ENCODE peak calls at places on chromosomes 13 and 19, in seven cellular contexts. C is AG04450, H is endothelial cell of umbilical vein, Z is tibial artery, B is uterus, A is aorta, F is heart left ventricle. Y is an unnamed sample. For H3K27me3, the result is how much of the 10 kb centered on the place peaks cover.

GRCh38 chr19:50447053-50447452 is 14.4 kb downstream of the MYBPC2 start:
- DNase-seq in C (no peak), H (no peak), Z (no peak), B (no peak), A (no peak), F (no peak), Y (no peak)

GRCh38 chr19:53511933-53512374 is 26.0 kb upstream of the ZNF331 start:
- DNase-seq in C (peak), H (peak), Z (peak), B (peak), A (peak), F (peak), Y (peak)

GRCh38 chr19:17766543-17767131 is 15.4 kb downstream of the FCHO1 start:
- DNase-seq in C (peak), H (peak), Z (peak), B (peak), A (peak), F (peak), Y (peak)

GRCh38 chr19:46480409-46480808 is 9.0 kb upstream of the PNMA8A start:
- DNase-seq in C (peak), H (peak), Z (no peak), B (peak), A (peak), F (peak), Y (no peak)

GRCh38 chr19:47613165-47614146 is 4.5 kb downstream of the BICRA start:
- DNase-seq in C (peak), H (peak), Z (no peak), B (peak), A (no peak), F (no peak), Y (no peak)

GRCh38 chr19:47272448-47273312 is 2.0 kb upstream of the INAFM1 start:
- DNase-seq in C (no peak), H (no peak), Z (peak), B (peak), A (peak), F (peak), Y (peak)

GRCh38 chr13:83780201-83780600 is 102.1 kb downstream of the SLITRK1 start:
- DNase-seq in C (no peak), H (no peak), Z (no peak), B (no peak), A (no peak), F (no peak), Y (peak)

GRCh38 chr13:24212674-24213073 is 52.2 kb downstream of the SPATA13 start:
- DNase-seq in C (no peak), H (no peak), Z (no peak), B (no peak), A (no peak), F (no peak), Y (no peak)

GRCh38 chr19:2176336-2176994 is 12.7 kb downstream of the DOT1L start:
- DNase-seq in C (no peak), H (no peak), Z (no peak), B (no peak), A (no peak), F (no peak), Y (no peak)

GRCh38 chr19:8528500-8528899 is 14.5 kb upstream of the ZNF414 start:
- DNase-seq in C (no peak), H (no peak), Z (no peak), B (no peak), A (no peak), F (no peak), Y (no peak)

GRCh38 chr13:34507630-34508029 is 434.4 kb upstream of the NBEA start:
- DNase-seq in C (no peak), H (no peak), Z (no peak), B (no peak), A (no peak), F (no peak), Y (no peak)

GRCh38 chr19:38727868-38728660 is 16.2 kb downstream of the CAPN12 start:
- DNase-seq in C (no peak), H (no peak), Z (no peak), B (peak), A (no peak), F (peak), Y (no peak)

GRCh38 chr19:19021115-19021514 is 12.2 kb downstream of the SUGP2 start:
- DNase-seq in C (peak), H (no peak), Z (no peak), B (no peak), A (no peak), F (no peak), Y (no peak)

GRCh38 chr19:2462635-2463421 is 6.1 kb upstream of the LMNB2 start:
- DNase-seq in C (peak), H (peak), Z (peak), B (peak), A (peak), F (peak), Y (peak)

GRCh38 chr13:21573920-21574712 is 29.9 kb downstream of the MICU2 start:
- DNase-seq in C (no peak), H (no peak), Z (no peak), B (no peak), A (no peak), F (no peak), Y (no peak)

GRCh38 chr19:17448190-17448967 is at the start of gene TMEM221:
- DNase-seq in C (no peak), H (no peak), Z (peak), B (peak), A (peak), F (peak), Y (no peak)

GRCh38 chr13:40401911-40402776 is 264.3 kb downstream of the FOXO1 start:
- DNase-seq in C (peak), H (peak), Z (peak), B (peak), A (peak), F (peak), Y (peak)

GRCh38 chr19:33280351-33280921 is 21.9 kb downstream of the CEBPA start:
- DNase-seq in C (no peak), H (no peak), Z (no peak), B (no peak), A (peak), F (no peak), Y (no peak)

GRCh38 chr19:30158893-30159245 is 213.3 kb upstream of the ZNF536 start:
- DNase-seq in C (no peak), H (no peak), Z (no peak), B (no peak), A (no peak), F (no peak), Y (no peak)

GRCh38 chr13:24605923-24606372 is 74.3 kb upstream of the ATP12A start:
- DNase-seq in C (no peak), H (no peak), Z (no peak), B (no peak), A (no peak), F (no peak), Y (no peak)

GRCh38 chr19:12117203-12117970 is 22.8 kb downstream of the ZNF20 start:
- DNase-seq in C (no peak), H (no peak), Z (no peak), B (no peak), A (no peak), F (no peak), Y (no peak)

GRCh38 chr19:11137542-11138384 is 17.8 kb downstream of the SPC24 start:
- DNase-seq in C (peak), H (peak), Z (peak), B (peak), A (peak), F (peak), Y (peak)

GRCh38 chr19:4910594-4911273 is 1.4 kb downstream of the UHRF1 start:
- DNase-seq in C (no peak), H (peak), Z (no peak), B (no peak), A (no peak), F (peak), Y (peak)

GRCh38 chr19:10228925-10229324 is 2.2 kb downstream of the S1PR2 start:
- DNase-seq in C (no peak), H (peak), Z (no peak), B (peak), A (no peak), F (no peak), Y (peak)

GRCh38 chr13:45316996-45317395 is 24.0 kb downstream of the TPT1 start:
- DNase-seq in C (no peak), H (no peak), Z (no peak), B (no peak), A (no peak), F (no peak), Y (no peak)

GRCh38 chr13:34817246-34817645 is 124.8 kb upstream of the NBEA start:
- DNase-seq in C (no peak), H (no peak), Z (no peak), B (no peak), A (no peak), F (no peak), Y (no peak)

GRCh38 chr19:2064395-2064787 is 13.3 kb upstream of the MKNK2 start:
- DNase-seq in C (no peak), H (no peak), Z (no peak), B (no peak), A (no peak), F (no peak), Y (no peak)

GRCh38 chr13:23794267-23795161 is 94.7 kb downstream of the MIPEP start:
- DNase-seq in C (peak), H (peak), Z (no peak), B (no peak), A (no peak), F (no peak), Y (no peak)

GRCh38 chr19:39517432-39517831 is 2.5 kb downstream of the SELENOV start:
- DNase-seq in C (no peak), H (no peak), Z (no peak), B (no peak), A (peak), F (no peak), Y (no peak)

GRCh38 chr19:29748996-29749395 is 33.9 kb upstream of the C19orf12 start:
- DNase-seq in C (no peak), H (no peak), Z (no peak), B (no peak), A (no peak), F (no peak), Y (no peak)

GRCh38 chr19:33393286-33394005 is 19.9 kb downstream of the CEBPG start:
- DNase-seq in C (no peak), H (no peak), Z (peak), B (no peak), A (peak), F (peak), Y (no peak)

GRCh38 chr19:47226426-47227346 is 4.3 kb downstream of the BBC3 start:
- DNase-seq in C (no peak), H (peak), Z (peak), B (peak), A (peak), F (peak), Y (peak)

GRCh38 chr13:102392810-102393209 is 9.0 kb downstream of the FGF14 start:
- DNase-seq in C (no peak), H (no peak), Z (no peak), B (no peak), A (no peak), F (no peak), Y (no peak)

GRCh38 chr19:4038661-4039096 is 28.0 kb downstream of the ZBTB7A start:
- DNase-seq in C (no peak), H (no peak), Z (no peak), B (no peak), A (no peak), F (no peak), Y (no peak)

GRCh38 chr13:51453308-51453958 is 597 bp upstream of the INTS6 start:
- DNase-seq in C (no peak), H (no peak), Z (peak), B (peak), A (peak), F (peak), Y (peak)

GRCh38 chr19:49844138-49844740 is 6.7 kb upstream of the PTOV1 start:
- DNase-seq in C (no peak), H (no peak), Z (no peak), B (no peak), A (no peak), F (no peak), Y (no peak)

GRCh38 chr19:29873024-29873800 is 61.4 kb downstream of the CCNE1 start:
- DNase-seq in C (no peak), H (no peak), Z (no peak), B (peak), A (peak), F (peak), Y (peak)

GRCh38 chr13:101434486-101434885 is 18.0 kb upstream of the ITGBL1 start:
- DNase-seq in C (no peak), H (no peak), Z (no peak), B (no peak), A (no peak), F (no peak), Y (no peak)

GRCh38 chr13:51912091-51912490 is 50.3 kb downstream of the CCDC70 start:
- DNase-seq in C (no peak), H (no peak), Z (no peak), B (no peak), A (no peak), F (no peak), Y (peak)

DNA sequence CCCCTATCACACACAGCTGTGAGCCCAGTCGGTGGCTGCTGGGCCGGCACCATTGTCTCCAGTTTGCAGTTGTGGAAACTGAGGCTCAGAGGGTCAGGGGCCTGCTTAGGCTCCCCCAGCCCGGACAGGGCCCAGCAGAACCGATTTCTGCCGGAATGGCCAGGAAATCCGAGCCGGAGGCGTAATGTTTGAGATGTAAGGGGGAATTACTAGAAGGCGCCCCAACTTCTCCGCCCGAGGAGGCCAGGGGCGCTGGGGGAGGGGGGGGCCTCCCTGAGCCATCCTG is 962 bp downstream of the KISS1R start:
- DNase-seq in C (no peak), H (no peak), Z (no peak), B (no peak), A (no peak), F (no peak), Y (no peak)
- H3K4me3 ChIP-seq in C (no peak), H (no peak), Z (no peak), B (no peak), A (no peak), F (peak), Y (no peak)

DNA sequence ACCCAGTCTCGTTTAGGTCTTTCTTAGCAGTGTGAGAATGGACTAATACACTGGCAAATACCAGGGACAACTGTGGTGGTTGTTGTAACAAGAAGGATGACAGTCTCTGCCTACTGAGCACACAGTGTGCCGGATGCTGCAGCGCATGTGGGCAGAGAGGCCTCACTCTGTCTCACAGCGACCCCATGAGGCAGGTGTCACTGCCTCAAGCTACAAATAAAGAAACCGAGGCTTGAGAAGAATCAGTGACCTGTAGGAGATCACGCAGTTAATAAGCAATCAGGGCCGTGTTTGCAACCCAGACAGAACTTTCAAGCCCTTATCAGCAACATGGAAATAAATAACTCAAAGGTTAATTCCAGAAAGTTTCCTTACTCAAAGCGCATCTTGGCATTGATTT is 40.5 kb upstream of the GAS6 start:
- DNase-seq in C (no peak), H (peak), Z (no peak), B (peak), A (no peak), F (peak), Y (peak)
- H3K27me3 ChIP-seq in C (under half), H (under half), Z (under half), B (under half), A (under half), F (under half), Y (under half)

GRCh38 chr19:7292352-7292949 is 1.8 kb downstream of the INSR start:
- DNase-seq in C (no peak), H (no peak), Z (no peak), B (peak), A (no peak), F (no peak), Y (no peak)
- H3K27ac ChIP-seq in C (no peak), H (no peak), Z (peak), B (peak), A (no peak), F (peak), Y (no peak)

DNA sequence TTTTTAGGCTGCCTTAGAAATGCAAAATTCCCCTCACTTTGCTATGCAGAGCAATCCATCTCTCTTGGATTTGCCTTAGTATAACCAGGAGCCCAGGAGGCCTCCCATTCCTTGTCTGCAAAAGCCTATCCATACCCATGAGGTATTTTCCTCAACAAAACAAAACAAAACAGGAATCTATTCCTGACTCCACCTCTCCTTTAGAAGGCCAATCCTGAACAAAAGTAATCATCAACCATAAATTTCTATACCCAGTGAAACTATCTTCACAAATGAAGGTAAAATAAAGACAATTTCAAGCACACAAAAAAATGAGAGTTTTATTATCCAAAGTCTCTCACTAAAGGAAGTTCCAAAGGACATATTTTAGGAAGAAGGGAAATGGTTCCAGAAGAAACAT is 365.7 kb downstream of the KCNRG start:
- DNase-seq in C (no peak), H (no peak), Z (no peak), B (no peak), A (no peak), F (no peak), Y (no peak)
- H3K4me3 ChIP-seq in C (no peak), H (no peak), Z (no peak), B (no peak), A (no peak), F (no peak), Y (no peak)

GRCh38 chr19:31356587-31357314 is 7.5 kb upstream of the TSHZ3 start:
- DNase-seq in C (no peak), H (no peak), Z (no peak), B (no peak), A (peak), F (peak), Y (peak)

GRCh38 chr19:31357315-31357673 is 8.1 kb upstream of the TSHZ3 start:
- DNase-seq in C (no peak), H (no peak), Z (no peak), B (no peak), A (no peak), F (no peak), Y (no peak)

GRCh38 chr19:31354919-31355318 is 5.7 kb upstream of the TSHZ3 start:
- DNase-seq in C (no peak), H (no peak), Z (no peak), B (no peak), A (no peak), F (no peak), Y (no peak)

GRCh38 chr19:31354316-31354715 is 5.1 kb upstream of the TSHZ3 start:
- DNase-seq in C (no peak), H (no peak), Z (no peak), B (no peak), A (no peak), F (no peak), Y (no peak)

DNA sequence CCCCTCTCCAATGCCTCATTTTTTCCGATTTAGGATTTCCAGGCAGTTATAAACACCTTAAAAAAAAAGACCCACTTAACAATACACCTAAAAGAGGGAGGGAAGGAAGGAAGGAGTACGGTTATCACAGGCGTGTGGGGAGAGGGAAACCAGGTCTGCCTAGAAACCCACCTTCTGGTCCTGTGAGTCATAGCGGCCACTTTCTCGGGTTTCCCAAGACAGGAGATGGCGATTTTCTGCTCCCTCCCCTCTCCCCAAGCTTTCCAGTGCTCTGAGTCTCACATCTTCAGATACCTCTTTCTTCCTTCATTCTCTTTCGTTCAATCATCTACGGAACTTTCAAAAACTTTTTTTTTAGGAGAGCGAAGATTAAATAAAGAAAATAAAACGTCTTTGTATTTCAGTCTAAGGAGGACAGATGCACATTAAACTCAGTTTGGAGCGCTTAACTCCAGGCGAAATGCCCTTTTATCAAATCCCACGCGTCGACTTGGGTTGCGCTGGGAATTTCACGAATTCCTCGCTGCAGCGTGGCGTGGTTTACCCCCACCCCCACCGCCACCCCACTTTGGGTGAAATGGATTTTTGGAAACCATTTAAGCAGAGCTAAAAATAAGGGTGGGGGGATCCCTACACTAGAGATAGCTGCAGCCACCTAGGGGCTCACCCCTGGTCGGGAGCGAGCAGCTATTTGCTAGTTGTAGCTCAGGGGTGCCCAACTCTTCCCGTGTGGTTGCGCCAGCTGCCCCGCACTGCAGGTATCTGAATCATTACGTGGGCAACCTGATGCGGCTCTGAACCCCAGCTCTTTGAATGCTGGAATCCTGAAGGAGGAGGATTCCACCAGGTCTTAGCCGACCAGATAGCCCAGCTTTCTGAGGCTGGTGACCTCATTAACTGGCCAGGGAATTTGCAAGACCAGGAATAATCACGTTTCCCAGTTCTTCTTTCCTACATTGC is 6.4 kb upstream of the TSHZ3 start:
- DNase-seq in C (no peak), H (no peak), Z (no peak), B (no peak), A (no peak), F (no peak), Y (no peak)
- H3K27me3 ChIP-seq in C (under half), H (half or more), Z (under half), B (under half), A (under half), F (half or more), Y (under half)

DNA sequence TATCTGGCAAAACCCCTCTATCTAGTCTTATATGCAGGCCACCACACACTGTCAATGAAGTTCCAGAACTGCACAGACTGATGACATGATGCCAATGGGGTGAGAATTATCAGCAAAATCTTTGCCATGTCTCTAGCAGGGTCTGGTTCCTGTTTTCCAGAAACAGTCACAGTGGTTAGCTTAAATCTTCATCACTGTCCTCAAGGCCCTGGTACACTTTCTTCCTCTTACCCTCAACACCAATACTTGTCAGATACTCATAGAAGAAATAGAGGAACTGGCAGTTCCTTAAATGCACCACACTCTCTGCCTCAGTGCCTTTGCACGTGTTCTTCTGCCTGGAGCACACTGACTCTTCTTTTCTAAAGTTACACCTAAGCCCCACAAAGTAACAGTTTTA is 77.8 kb upstream of the STARD13 start:
- DNase-seq in C (no peak), H (no peak), Z (peak), B (no peak), A (peak), F (peak), Y (no peak)
- H3K27ac ChIP-seq in C (no peak), H (no peak), Z (no peak), B (no peak), A (no peak), F (no peak), Y (no peak)